ENCODE peak calls at places on chromosomes 2 and 18, in ten cellular contexts. G, M, W, S, E, B, F, Y, R and V are unnamed samples.

GRCh38 chr18:5604778-5605177 is 61.0 kb upstream of the EPB41L3 start:
- DNase-seq in G (peak), M (peak), W (no peak), S (no peak), E (no peak), B (no peak), F (peak), Y (no peak), R (peak), V (no peak)

GRCh38 chr2:111930875-111931274 is 32.5 kb downstream of the MERTK start:
- DNase-seq in G (no peak), M (no peak), W (no peak), S (peak), E (peak), B (no peak), F (peak), Y (no peak), R (no peak), V (peak)

GRCh38 chr2:185012643-185013042 is 414.3 kb downstream of the ZNF804A start:
- DNase-seq in G (no peak), M (peak), W (peak), S (peak), E (peak), B (no peak), F (no peak), Y (no peak), R (no peak), V (no peak)

GRCh38 chr18:48412339-48412929 is 3.3 kb upstream of the ZBTB7C start:
- DNase-seq in G (peak), M (peak), W (peak), S (peak), E (peak), B (no peak), F (peak), Y (peak), R (peak), V (peak)

GRCh38 chr2:122193622-122194021 is 438.2 kb downstream of the TSN start:
- DNase-seq in G (no peak), M (no peak), W (no peak), S (no peak), E (peak), B (no peak), F (no peak), Y (no peak), R (no peak), V (no peak)

GRCh38 chr2:29753676-29754444 is 167.5 kb downstream of the ALK start:
- DNase-seq in G (no peak), M (no peak), W (no peak), S (peak), E (peak), B (no peak), F (no peak), Y (no peak), R (no peak), V (no peak)

GRCh38 chr18:36942264-36942663 is 113.3 kb downstream of the KIAA1328 start:
- DNase-seq in G (peak), M (peak), W (peak), S (peak), E (peak), B (no peak), F (peak), Y (peak), R (peak), V (peak)

GRCh38 chr2:223097888-223098383 is 45.9 kb downstream of the KCNE4 start:
- DNase-seq in G (no peak), M (no peak), W (no peak), S (no peak), E (no peak), B (no peak), F (no peak), Y (no peak), R (no peak), V (no peak)

GRCh38 chr2:36356990-36357505 is 1.5 kb downstream of the CRIM1 start:
- DNase-seq in G (peak), M (no peak), W (peak), S (peak), E (peak), B (no peak), F (peak), Y (peak), R (peak), V (no peak)

GRCh38 chr2:169129703-169130243 is 60.4 kb downstream of the DHRS9 start:
- DNase-seq in G (no peak), M (no peak), W (no peak), S (no peak), E (no peak), B (no peak), F (no peak), Y (no peak), R (no peak), V (no peak)
- TF ChIP-seq CTCF in G (no peak), M (no peak), W (no peak), S (no peak), E (no peak), B (no peak), F (no peak), Y (no peak), R (no peak), V (no peak)

GRCh38 chr2:225948903-225949302 is 549.4 kb downstream of the NYAP2 start:
- DNase-seq in G (no peak), M (peak), W (peak), S (no peak), E (no peak), B (no peak), F (no peak), Y (no peak), R (no peak), V (no peak)
- TF ChIP-seq CTCF in G (peak), M (peak), W (peak), S (no peak), E (no peak), B (no peak), F (no peak), Y (no peak), R (no peak), V (no peak)

GRCh38 chr2:174038472-174038871 is 73.3 kb upstream of the SP3 start:
- DNase-seq in G (no peak), M (no peak), W (no peak), S (no peak), E (no peak), B (no peak), F (peak), Y (peak), R (no peak), V (no peak)

GRCh38 chr2:174033163-174033550 is 68.0 kb upstream of the SP3 start:
- DNase-seq in G (no peak), M (no peak), W (no peak), S (no peak), E (no peak), B (no peak), F (no peak), Y (no peak), R (no peak), V (no peak)

GRCh38 chr2:174035117-174035516 is 69.9 kb upstream of the SP3 start:
- DNase-seq in G (no peak), M (no peak), W (no peak), S (no peak), E (no peak), B (no peak), F (no peak), Y (no peak), R (no peak), V (no peak)

GRCh38 chr2:174036825-174037224 is 71.7 kb upstream of the SP3 start:
- DNase-seq in G (no peak), M (no peak), W (no peak), S (no peak), E (no peak), B (no peak), F (peak), Y (no peak), R (no peak), V (no peak)

DNA sequence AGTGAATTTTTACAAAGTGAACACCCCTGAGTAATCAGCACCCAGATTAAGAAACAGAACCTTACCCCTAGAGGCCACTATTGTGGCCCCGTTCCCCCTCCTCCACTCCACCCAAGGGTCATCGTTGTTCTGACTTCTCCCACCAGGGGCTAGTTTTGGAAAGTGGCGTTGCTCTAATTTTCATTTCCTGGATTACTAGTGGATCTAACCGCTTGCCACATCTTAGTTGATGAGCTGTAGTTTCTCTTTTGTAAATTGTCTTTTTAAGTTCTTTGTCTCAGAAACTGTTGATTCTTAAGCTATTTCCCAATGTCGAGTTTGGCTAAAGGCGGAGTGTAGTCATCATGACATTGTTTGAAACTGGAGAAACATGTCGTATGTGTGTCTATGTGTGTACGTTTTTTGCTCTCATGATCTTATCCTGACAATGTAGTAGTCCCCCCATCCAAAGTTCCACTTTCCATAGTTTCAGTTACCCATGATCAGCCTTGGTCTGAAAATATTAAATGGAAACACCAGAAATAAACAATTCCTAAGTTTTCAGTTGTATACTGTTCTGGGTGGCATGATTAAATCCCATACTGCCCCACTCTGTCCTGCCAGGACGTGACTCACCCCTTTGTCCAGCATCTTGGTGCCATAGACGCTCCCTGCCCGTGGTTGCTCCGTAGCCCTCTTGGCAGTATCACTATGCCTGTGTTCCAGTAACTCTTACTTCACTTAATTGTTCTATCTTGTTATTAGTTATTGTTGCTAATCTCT is 71.0 kb upstream of the SP3 start:
- DNase-seq in G (no peak), M (peak), W (no peak), S (peak), E (peak), B (no peak), F (peak), Y (no peak), R (no peak), V (no peak)
- TF ChIP-seq CTCF in G (peak), M (peak), W (peak), S (no peak), E (no peak), B (peak), F (peak), Y (no peak), R (no peak), V (no peak)

GRCh38 chr2:59770651-59771050 is 782.8 kb downstream of the BCL11A start:
- DNase-seq in G (no peak), M (no peak), W (no peak), S (no peak), E (no peak), B (no peak), F (no peak), Y (no peak), R (no peak), V (no peak)

GRCh38 chr2:59777120-59777519 is 776.3 kb downstream of the BCL11A start:
- DNase-seq in G (no peak), M (no peak), W (no peak), S (no peak), E (no peak), B (no peak), F (no peak), Y (no peak), R (no peak), V (no peak)

GRCh38 chr2:59776726-59777008 is 776.8 kb downstream of the BCL11A start:
- DNase-seq in G (no peak), M (no peak), W (no peak), S (no peak), E (no peak), B (no peak), F (no peak), Y (no peak), R (no peak), V (no peak)

GRCh38 chr2:59774821-59775463 is 778.5 kb downstream of the BCL11A start:
- DNase-seq in G (no peak), M (peak), W (no peak), S (no peak), E (no peak), B (no peak), F (no peak), Y (no peak), R (no peak), V (no peak)
- TF ChIP-seq CTCF in G (no peak), M (peak), W (peak), S (no peak), E (no peak), B (no peak), F (no peak), Y (no peak), R (no peak), V (no peak)

DNA sequence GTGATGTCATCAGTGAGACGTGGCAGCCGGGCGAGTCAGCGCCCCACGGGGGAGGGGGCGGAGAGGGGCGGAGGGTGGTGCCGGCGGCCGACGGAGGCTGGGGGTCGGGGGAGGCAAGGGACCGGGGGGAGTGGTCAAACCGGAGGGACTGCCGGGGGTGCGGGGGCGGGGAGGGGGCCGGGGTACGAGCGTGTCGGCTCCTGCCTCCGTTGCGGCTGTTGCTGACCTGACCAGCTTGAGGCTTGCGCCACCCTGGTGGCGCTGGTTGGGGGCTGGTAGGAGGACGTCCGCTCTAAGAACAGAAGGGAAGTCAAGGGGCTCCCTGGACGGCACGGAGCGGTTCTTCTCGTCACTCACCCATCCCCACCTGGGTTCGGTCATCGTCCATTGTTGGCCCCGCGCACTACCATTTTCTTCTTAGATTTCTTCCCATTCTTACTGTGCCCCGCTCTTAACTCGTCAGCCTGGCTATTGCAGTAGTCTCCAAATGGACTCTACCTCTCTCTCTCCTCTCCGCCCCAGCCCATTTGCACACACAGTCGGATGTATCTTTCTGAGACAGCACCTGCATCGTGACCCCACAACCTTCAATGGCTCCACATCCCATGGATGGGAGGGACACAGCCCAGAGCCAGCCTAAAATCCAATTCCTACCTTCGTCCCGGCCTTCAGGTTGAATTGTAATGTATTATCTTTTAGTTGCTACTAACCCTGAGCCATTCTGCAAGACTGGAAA is 702 bp upstream of the RAB1A start:
- DNase-seq in G (no peak), M (no peak), W (no peak), S (no peak), E (no peak), B (no peak), F (no peak), Y (no peak), R (no peak), V (no peak)
- TF ChIP-seq CTCF in G (peak), M (no peak), W (no peak), S (no peak), E (no peak), B (no peak), F (no peak), Y (no peak), R (peak), V (no peak)

GRCh38 chr2:70094171-70094977 is 7.1 kb downstream of the PCBP1 start:
- DNase-seq in G (no peak), M (no peak), W (no peak), S (no peak), E (no peak), B (no peak), F (peak), Y (no peak), R (no peak), V (no peak)
- TF ChIP-seq CTCF in G (no peak), M (no peak), W (no peak), S (no peak), E (no peak), B (no peak), F (peak), Y (no peak), R (no peak), V (no peak)

GRCh38 chr2:28751956-28752607 is 452 bp downstream of the PPP1CB start:
- DNase-seq in G (peak), M (no peak), W (peak), S (peak), E (peak), B (no peak), F (peak), Y (peak), R (peak), V (no peak)
- TF ChIP-seq CTCF in G (no peak), M (no peak), W (no peak), S (no peak), E (no peak), B (no peak), F (no peak), Y (no peak), R (no peak), V (no peak)

GRCh38 chr2:180991820-180992219 is 11.4 kb downstream of the UBE2E3 start:
- DNase-seq in G (no peak), M (no peak), W (no peak), S (no peak), E (no peak), B (no peak), F (peak), Y (no peak), R (no peak), V (no peak)

GRCh38 chr2:180990794-180991193 is 10.4 kb downstream of the UBE2E3 start:
- DNase-seq in G (no peak), M (no peak), W (no peak), S (no peak), E (no peak), B (no peak), F (no peak), Y (no peak), R (no peak), V (no peak)

GRCh38 chr2:180992994-180993393 is 12.6 kb downstream of the UBE2E3 start:
- DNase-seq in G (no peak), M (no peak), W (no peak), S (peak), E (no peak), B (no peak), F (no peak), Y (no peak), R (no peak), V (no peak)

GRCh38 chr2:180990337-180990736 is 9.9 kb downstream of the UBE2E3 start:
- DNase-seq in G (no peak), M (no peak), W (no peak), S (no peak), E (no peak), B (no peak), F (no peak), Y (no peak), R (no peak), V (no peak)

GRCh38 chr2:180991361-180991760 is 11.0 kb downstream of the UBE2E3 start:
- DNase-seq in G (no peak), M (peak), W (no peak), S (no peak), E (no peak), B (no peak), F (no peak), Y (no peak), R (no peak), V (no peak)
- TF ChIP-seq CTCF in G (peak), M (peak), W (peak), S (no peak), E (no peak), B (no peak), F (no peak), Y (no peak), R (no peak), V (peak)